ENCODE peak calls at places on chromosome 20, in six cellular contexts. Y is IMR-90, E is mesenchymal stem cell, W is H1, M is trophoblast cell, U is H9. A is an unnamed sample.

GRCh38 chr20:7085448-7085847 is 318.0 kb downstream of the BMP2 start:
- DNase-seq in W (no peak), Y (no peak), E (peak; percentile 39), M (no peak), U (no peak), A (no peak)

GRCh38 chr20:57659789-57660509 is 39.7 kb upstream of the ZBP1 start:
- DNase-seq in E (no peak), Y (no peak), W (no peak), U (no peak), M (no peak), A (no peak)

GRCh38 chr20:32965115-32965514 is 39.1 kb downstream of the SUN5 start:
- DNase-seq in E (no peak), U (no peak), W (no peak), M (no peak), Y (no peak), A (no peak)

GRCh38 chr20:8082025-8082424 is 50.0 kb upstream of the PLCB1 start:
- DNase-seq in Y (no peak), W (peak; percentile 3), M (peak; percentile 29), E (peak; percentile 28), U (peak; percentile 39), A (no peak)

GRCh38 chr20:64051532-64052325 is 2.3 kb upstream of the SOX18 start:
- DNase-seq in W (no peak), U (no peak), E (no peak), Y (no peak), M (no peak), A (no peak)

GRCh38 chr20:6866741-6867140 is 99.3 kb downstream of the BMP2 start:
- DNase-seq in Y (no peak), W (no peak), U (no peak), M (no peak), E (no peak), A (no peak)

GRCh38 chr20:62668441-62669027 is 26.2 kb downstream of the SLCO4A1 start:
- DNase-seq in E (peak; percentile 79), M (peak; percentile 79), Y (peak; percentile 74), W (peak; percentile 44), U (peak; percentile 73), A (peak; percentile 70)

GRCh38 chr20:56428388-56428787 is 16.3 kb downstream of the CASS4 start:
- DNase-seq in W (no peak), E (no peak), U (no peak), Y (no peak), M (no peak), A (no peak)

GRCh38 chr20:33839591-33839990 is 28.4 kb downstream of the CHMP4B start:
- DNase-seq in E (no peak), M (no peak), U (no peak), W (no peak), Y (no peak), A (no peak)

GRCh38 chr20:16061394-16061793 is 511.9 kb downstream of the KIF16B start:
- DNase-seq in M (no peak), Y (no peak), E (no peak), W (no peak), U (no peak), A (no peak)

GRCh38 chr20:63443606-63444395 is 28.7 kb downstream of the KCNQ2 start:
- DNase-seq in M (no peak), Y (no peak), W (no peak), U (no peak), E (no peak), A (no peak)

GRCh38 chr20:58851221-58851968 is 693 bp upstream of the GNAS-AS1 start:
- DNase-seq in E (no peak), M (no peak), Y (no peak), U (peak; percentile 68), W (no peak), A (no peak)

GRCh38 chr20:33518071-33518470 is 28.2 kb downstream of the CBFA2T2 start:
- DNase-seq in U (no peak), W (peak; percentile 25), M (no peak), Y (peak; percentile 75), E (peak; percentile 81), A (no peak)

GRCh38 chr20:46544576-46544975 is 5.9 kb downstream of the OCSTAMP start:
- DNase-seq in Y (peak; percentile 8), U (no peak), M (no peak), W (no peak), E (no peak), A (no peak)

GRCh38 chr20:22403860-22404608 is 180.3 kb downstream of the FOXA2 start:
- DNase-seq in U (no peak), Y (no peak), M (no peak), W (no peak), E (peak; percentile 1), A (peak; percentile 20)

GRCh38 chr20:8811801-8812594 is 256.9 kb upstream of the PLCB4 start:
- DNase-seq in U (peak; percentile 44), Y (no peak), W (no peak), E (no peak), M (no peak), A (no peak)

GRCh38 chr20:40230486-40230885 is 458.6 kb downstream of the MAFB start:
- DNase-seq in U (no peak), M (no peak), Y (no peak), E (no peak), W (no peak), A (no peak)

GRCh38 chr20:39112196-39112743 is 150.1 kb downstream of the DHX35 start:
- DNase-seq in W (peak; percentile 54), E (peak; percentile 46), U (peak; percentile 84), Y (peak; percentile 28), M (peak; percentile 55), A (peak; percentile 66)

GRCh38 chr20:41984031-41984430 is 365.9 kb upstream of the CHD6 start:
- DNase-seq in M (no peak), W (no peak), E (no peak), Y (no peak), U (no peak), A (no peak)

DNA sequence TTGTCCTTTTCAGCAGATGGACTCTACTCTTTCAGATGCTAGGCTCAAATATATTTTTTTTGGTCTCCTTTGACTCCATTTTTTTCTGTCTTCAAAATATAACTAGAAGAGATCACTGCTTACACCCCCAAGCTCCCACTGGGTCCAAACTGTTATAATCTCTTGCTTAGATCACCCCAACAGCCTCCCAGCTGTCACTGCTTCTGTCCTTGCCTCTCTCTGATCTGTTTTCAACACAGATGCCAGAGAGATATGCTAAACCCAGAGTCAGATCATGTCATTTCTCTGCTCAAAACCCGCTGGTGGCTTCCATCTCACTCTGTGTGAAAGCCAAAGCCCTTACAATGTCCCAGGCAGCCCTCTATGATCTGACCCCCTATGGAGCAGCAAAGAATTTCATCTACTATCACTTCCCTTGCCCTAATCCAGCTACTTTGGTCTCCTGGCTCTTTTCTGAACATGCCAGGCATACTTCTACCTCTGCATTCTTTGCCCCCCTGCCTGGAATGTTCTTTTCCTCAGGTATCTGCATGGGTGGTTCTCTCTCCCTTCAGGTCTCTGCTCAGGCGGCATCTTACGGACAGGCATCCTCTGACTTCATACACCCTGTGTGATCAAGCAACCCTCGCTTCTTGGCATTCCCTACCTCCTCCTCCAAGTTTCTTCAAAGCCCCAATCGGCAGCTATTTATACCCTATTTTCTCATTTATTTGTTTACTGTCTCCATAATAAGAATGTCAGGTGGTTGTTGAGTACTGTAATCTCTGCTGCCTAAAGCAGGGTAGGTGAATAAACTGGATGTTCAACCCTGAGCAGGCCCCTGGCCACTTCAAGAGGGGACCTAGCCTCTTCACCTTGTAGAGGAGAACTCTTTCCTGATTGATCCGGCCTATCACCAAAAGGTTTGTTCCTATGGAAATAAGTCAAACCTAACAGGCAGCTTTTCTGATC is 43.6 kb upstream of the SLC4A11 start:
- DNase-seq in U (peak; percentile 51), Y (no peak), E (no peak), M (peak; percentile 63), W (peak; percentile 10), A (no peak)
- H3K4me1 ChIP-seq in U (peaks cover 5% of the 10 kb centered on the region), Y (no peaks in the 10 kb centered on the region), E (peaks cover 4% of the 10 kb centered on the region), M (peaks cover 14% of the 10 kb centered on the region), W (peaks cover 7% of the 10 kb centered on the region), A (no peaks in the 10 kb centered on the region)

GRCh38 chr20:45427236-45428149 is 11.6 kb downstream of the PIGT start:
- DNase-seq in W (no peak), U (no peak), E (no peak), Y (no peak), M (peak; percentile 38), A (no peak)

GRCh38 chr20:45433316-45433715 is 17.4 kb downstream of the PIGT start:
- DNase-seq in U (no peak), W (no peak), Y (peak; percentile 75), E (peak; percentile 8), M (no peak), A (no peak)

GRCh38 chr20:45436732-45437485 is 21.0 kb downstream of the PIGT start:
- DNase-seq in W (no peak), Y (peak; percentile 81), U (peak; percentile 84), M (peak; percentile 99), E (peak; percentile 89), A (peak; percentile 80)

GRCh38 chr20:45429618-45430017 is 13.7 kb downstream of the PIGT start:
- DNase-seq in U (no peak), M (no peak), Y (no peak), W (no peak), E (no peak), A (no peak)

GRCh38 chr20:45432294-45432693 is 16.4 kb downstream of the PIGT start:
- DNase-seq in U (no peak), E (no peak), M (no peak), W (no peak), Y (no peak), A (no peak)
- H2BK5ac ChIP-seq in U (no peak overlapping the region), E (no peak overlapping the region), M (no peak overlapping the region), W (no peak overlapping the region), Y (no peak overlapping the region), A (no peak overlapping the region)

GRCh38 chr20:17854307-17854903 is 114.2 kb downstream of the SNX5 start:
- DNase-seq in M (peak; percentile 43), E (peak; percentile 53), Y (peak; percentile 44), U (peak; percentile 77), W (no peak), A (no peak)
- H2AFZ ChIP-seq in M (no peak overlapping the region), E (no peak overlapping the region), Y (peak overlapping the region; percentile 77), U (peak overlapping the region; percentile 96), W (peak overlapping the region; percentile 86), A (peak overlapping the region; percentile 36)

DNA sequence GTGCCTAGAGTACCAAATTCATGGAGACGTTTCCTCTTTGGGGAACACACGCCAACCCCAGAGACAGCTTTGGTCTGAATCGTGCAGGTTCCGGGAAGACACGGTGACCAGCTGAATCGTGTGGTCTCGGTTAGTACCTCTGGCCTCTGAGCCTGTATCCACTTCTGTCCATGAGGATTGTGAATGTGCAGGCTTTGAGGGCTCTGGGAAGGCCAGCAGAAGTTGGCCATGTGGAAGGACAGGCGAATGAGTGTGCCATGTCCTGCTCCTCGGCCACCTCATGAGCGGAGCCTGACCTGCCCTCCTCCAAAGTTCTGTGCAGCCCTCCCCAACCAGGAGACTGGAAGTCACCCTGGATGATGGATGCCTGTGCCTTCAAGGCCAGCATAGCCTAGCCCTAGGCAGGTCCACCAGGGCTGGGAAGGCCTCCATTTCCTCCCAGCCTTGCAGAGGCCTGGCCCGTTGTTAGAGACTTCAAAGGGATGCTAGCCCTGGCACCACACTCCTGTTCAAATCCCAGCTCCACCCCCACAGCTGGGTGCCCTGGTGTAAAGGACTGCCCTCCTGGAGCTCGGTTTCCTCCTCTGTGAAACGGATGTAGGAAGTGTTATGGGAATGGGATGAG is 1.7 kb upstream of the TMEM74B start:
- DNase-seq in U (peak; percentile 52), W (no peak), M (peak; percentile 20), E (no peak), Y (no peak), A (no peak)
- H3K4me1 ChIP-seq in U (peaks cover 12% of the 10 kb centered on the region), W (no peaks in the 10 kb centered on the region), M (peaks cover 8% of the 10 kb centered on the region), E (peaks cover 18% of the 10 kb centered on the region), Y (no peaks in the 10 kb centered on the region), A (peaks cover 4% of the 10 kb centered on the region)